ENCODE peak calls at places on chromosomes 7 and 10, in eight cellular contexts. A, H, T, B, I, D, P and Y are unnamed samples. For H3K4me1, the result is how much of the 10 kb centered on the place peaks cover.

GRCh38 chr10:127123626-127124025 is 72.8 kb downstream of the INSYN2A start:
- DNase-seq in A (no peak), H (no peak), T (no peak), B (no peak), I (no peak), D (no peak), P (no peak), Y (no peak)

GRCh38 chr7:90931996-90932912 is 332.0 kb upstream of the FZD1 start:
- DNase-seq in A (no peak), H (no peak), T (no peak), B (no peak), I (no peak), D (no peak), P (no peak), Y (no peak)

GRCh38 chr10:104122273-104123107 is 519 bp downstream of the SFR1 start:
- DNase-seq in A (no peak), H (no peak), T (no peak), B (no peak), I (no peak), D (no peak), P (peak), Y (peak)

GRCh38 chr10:86285136-86285790 is 81.3 kb downstream of the GRID1 start:
- DNase-seq in A (no peak), H (peak), T (peak), B (no peak), I (peak), D (peak), P (no peak), Y (peak)

GRCh38 chr10:73809061-73809818 is 2.2 kb downstream of the NDST2 start:
- DNase-seq in A (no peak), H (no peak), T (no peak), B (no peak), I (no peak), D (no peak), P (no peak), Y (no peak)

GRCh38 chr10:89342219-89342966 is 14.6 kb downstream of the IFIT3 start:
- DNase-seq in A (no peak), H (peak), T (no peak), B (peak), I (no peak), D (peak), P (peak), Y (peak)

GRCh38 chr10:63558132-63558784 is 37.1 kb downstream of the REEP3 start:
- DNase-seq in A (no peak), H (no peak), T (no peak), B (no peak), I (no peak), D (no peak), P (no peak), Y (no peak)

GRCh38 chr10:131839351-131839750 is 61.5 kb upstream of the PPP2R2D start:
- DNase-seq in A (no peak), H (no peak), T (no peak), B (no peak), I (peak), D (peak), P (no peak), Y (peak)

GRCh38 chr7:151342811-151343210 is 1.2 kb downstream of the NUB1 start:
- DNase-seq in A (no peak), H (peak), T (no peak), B (no peak), I (no peak), D (no peak), P (no peak), Y (no peak)

GRCh38 chr10:14873090-14873760 is 5.4 kb upstream of the SUV39H2 start:
- DNase-seq in A (no peak), H (no peak), T (no peak), B (no peak), I (no peak), D (no peak), P (no peak), Y (no peak)

GRCh38 chr10:125260260-125260659 is 99.9 kb upstream of the CTBP2 start:
- DNase-seq in A (no peak), H (no peak), T (peak), B (no peak), I (no peak), D (no peak), P (no peak), Y (no peak)

GRCh38 chr7:23598321-23598720 is 1.1 kb downstream of the CCDC126 start:
- DNase-seq in A (peak), H (no peak), T (peak), B (no peak), I (no peak), D (no peak), P (no peak), Y (no peak)

GRCh38 chr10:3781458-3782098 is 3.4 kb downstream of the KLF6 start:
- DNase-seq in A (no peak), H (no peak), T (peak), B (peak), I (peak), D (peak), P (no peak), Y (peak)

GRCh38 chr10:108410231-108410630 is 1245.7 kb upstream of the SORCS1 start:
- DNase-seq in A (no peak), H (no peak), T (no peak), B (no peak), I (no peak), D (no peak), P (no peak), Y (no peak)

GRCh38 chr7:44057849-44058758 is 7.3 kb downstream of the PGAM2 start:
- DNase-seq in A (no peak), H (no peak), T (no peak), B (no peak), I (peak), D (peak), P (no peak), Y (peak)

GRCh38 chr10:125148576-125148975 is 11.8 kb downstream of the CTBP2 start:
- DNase-seq in A (no peak), H (no peak), T (no peak), B (no peak), I (no peak), D (no peak), P (no peak), Y (no peak)

GRCh38 chr10:114647545-114648138 is 10.4 kb downstream of the ABLIM1 start:
- DNase-seq in A (no peak), H (no peak), T (no peak), B (no peak), I (no peak), D (no peak), P (no peak), Y (no peak)

GRCh38 chr7:140403878-140404564 is at the start of gene RAB19:
- DNase-seq in A (peak), H (no peak), T (peak), B (no peak), I (peak), D (no peak), P (no peak), Y (no peak)

GRCh38 chr7:103752995-103753394 is 236.5 kb downstream of the RELN start:
- DNase-seq in A (peak), H (no peak), T (no peak), B (no peak), I (no peak), D (no peak), P (no peak), Y (no peak)

GRCh38 chr10:71613303-71613777 is 106.2 kb downstream of the C10orf105 start:
- DNase-seq in A (no peak), H (no peak), T (peak), B (peak), I (no peak), D (no peak), P (no peak), Y (no peak)

GRCh38 chr7:113094517-113095249 is 8.1 kb upstream of the GPR85 start:
- DNase-seq in A (no peak), H (no peak), T (no peak), B (no peak), I (no peak), D (no peak), P (no peak), Y (no peak)

GRCh38 chr10:133169173-133169947 is 9.3 kb downstream of the KNDC1 start:
- DNase-seq in A (no peak), H (no peak), T (peak), B (peak), I (no peak), D (peak), P (no peak), Y (no peak)

GRCh38 chr7:16514271-16514670 is 12.4 kb upstream of the LRRC72 start:
- DNase-seq in A (no peak), H (no peak), T (no peak), B (no peak), I (no peak), D (no peak), P (no peak), Y (no peak)

GRCh38 chr7:12052211-12052610 is 158.9 kb upstream of the TMEM106B start:
- DNase-seq in A (no peak), H (no peak), T (no peak), B (no peak), I (no peak), D (no peak), P (no peak), Y (no peak)

GRCh38 chr10:176677-177076 is 41.4 kb downstream of the ZMYND11 start:
- DNase-seq in A (no peak), H (no peak), T (no peak), B (no peak), I (no peak), D (no peak), P (no peak), Y (no peak)

GRCh38 chr10:125023269-125023668 is 81.3 kb downstream of the ZRANB1 start:
- DNase-seq in A (no peak), H (peak), T (no peak), B (peak), I (peak), D (peak), P (no peak), Y (no peak)

GRCh38 chr10:34581871-34582532 is 233.1 kb downstream of the PARD3 start:
- DNase-seq in A (no peak), H (no peak), T (no peak), B (no peak), I (no peak), D (no peak), P (no peak), Y (no peak)

GRCh38 chr10:34578468-34578867 is 236.6 kb downstream of the PARD3 start:
- DNase-seq in A (no peak), H (no peak), T (no peak), B (no peak), I (no peak), D (no peak), P (no peak), Y (no peak)

GRCh38 chr10:34580214-34580613 is 234.9 kb downstream of the PARD3 start:
- DNase-seq in A (no peak), H (no peak), T (no peak), B (no peak), I (no peak), D (no peak), P (peak), Y (no peak)

GRCh38 chr10:34584164-34584563 is 230.9 kb downstream of the PARD3 start:
- DNase-seq in A (no peak), H (no peak), T (no peak), B (no peak), I (no peak), D (no peak), P (no peak), Y (no peak)

GRCh38 chr10:34580643-34581042 is 234.5 kb downstream of the PARD3 start:
- DNase-seq in A (no peak), H (no peak), T (no peak), B (no peak), I (no peak), D (no peak), P (peak), Y (no peak)
- H3K4me1 ChIP-seq in A (under half), H (half or more), T (under half), B (under half), I (under half), D (under half), P (half or more), Y (under half)

DNA sequence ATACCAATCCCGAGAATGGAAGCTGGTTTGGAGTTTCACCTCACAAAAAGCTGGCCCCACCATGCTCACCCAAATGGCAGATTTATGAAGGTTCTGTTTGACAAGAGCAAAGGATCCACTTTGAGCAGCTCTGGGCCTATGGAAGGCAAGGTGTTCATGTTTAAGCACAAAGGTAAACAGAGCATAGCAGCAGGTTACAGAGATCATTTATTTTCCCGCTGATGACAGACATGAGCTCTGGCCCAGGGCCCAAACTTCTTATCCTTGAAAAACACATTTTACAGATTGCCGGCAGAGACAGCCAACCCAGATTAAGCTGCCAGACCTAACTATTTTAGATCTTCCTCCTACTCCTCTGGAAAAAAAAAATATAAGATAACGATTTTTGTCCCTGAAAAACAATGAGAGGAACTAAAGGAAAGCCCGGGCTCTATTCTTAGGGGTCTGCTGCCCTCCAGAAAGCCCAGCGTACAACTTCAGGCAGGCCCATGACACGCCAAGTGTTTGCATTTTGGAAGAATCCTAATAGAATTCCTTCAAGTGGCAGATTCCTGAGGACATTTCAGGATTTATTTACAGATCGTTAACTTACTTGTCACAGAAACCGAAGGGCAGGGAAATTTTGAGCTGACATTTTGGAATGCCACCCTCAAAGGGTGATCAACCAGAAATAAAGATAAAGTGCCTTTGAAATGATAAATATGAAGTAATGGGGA is 40.0 kb downstream of the SYPL1 start:
- DNase-seq in A (peak), H (peak), T (peak), B (no peak), I (no peak), D (no peak), P (no peak), Y (no peak)
- H3K4me1 ChIP-seq in A (under half), H (under half), T (under half), B (under half), I (under half), D (half or more), P (under half), Y (under half)

GRCh38 chr10:102773986-102774385 is 30.2 kb downstream of the WBP1L start:
- DNase-seq in A (no peak), H (no peak), T (no peak), B (peak), I (no peak), D (no peak), P (no peak), Y (peak)
- H3K4me1 ChIP-seq in A (half or more), H (under half), T (under half), B (under half), I (half or more), D (half or more), P (under half), Y (half or more)

DNA sequence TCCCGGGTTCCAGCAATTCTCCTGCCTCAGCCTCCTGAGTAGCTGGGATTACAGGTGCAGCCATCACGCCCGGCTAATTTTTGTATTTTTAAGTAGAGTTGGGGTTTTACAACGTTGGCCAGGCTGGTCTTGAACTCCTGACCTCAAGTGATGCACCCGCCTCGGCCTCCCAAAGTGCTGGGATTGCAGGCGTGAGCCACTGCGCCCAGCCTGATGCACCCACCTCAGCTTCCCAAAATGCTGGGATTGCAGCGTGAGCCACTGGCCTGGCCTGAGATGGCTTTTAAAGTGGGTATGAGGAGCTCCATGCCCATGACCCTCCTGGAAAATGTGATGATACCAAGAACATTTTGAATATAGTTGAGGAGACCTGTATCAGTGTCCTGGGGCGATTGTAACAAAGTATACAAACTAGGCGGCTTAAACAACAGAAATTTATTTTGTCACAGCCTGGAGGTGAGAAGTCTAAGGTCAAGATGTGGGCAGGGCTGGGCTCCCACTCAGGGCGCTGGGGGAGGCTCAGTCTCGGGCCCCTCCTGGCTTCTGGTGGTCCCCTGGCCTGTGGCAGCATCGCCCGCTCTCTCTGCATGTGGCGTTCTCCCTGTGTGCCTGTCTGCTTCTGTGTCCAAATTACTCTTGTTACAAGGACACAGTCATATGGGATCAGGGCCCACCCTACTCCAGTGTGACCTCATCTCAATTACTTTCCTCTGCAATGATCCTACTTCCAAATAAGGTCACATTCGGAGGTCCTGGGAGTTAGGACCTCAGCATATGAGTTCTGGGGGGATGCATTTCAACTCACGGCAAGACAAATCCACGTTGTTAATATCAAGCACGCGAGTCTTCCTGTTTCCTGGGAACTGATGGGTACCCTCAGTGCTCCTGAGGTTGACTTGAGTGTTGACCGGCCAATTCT is 108.8 kb downstream of the ACTR3B start:
- DNase-seq in A (no peak), H (no peak), T (no peak), B (no peak), I (no peak), D (no peak), P (no peak), Y (no peak)
- H3K4me1 ChIP-seq in A (under half), H (under half), T (under half), B (under half), I (under half), D (under half), P (under half), Y (under half)

DNA sequence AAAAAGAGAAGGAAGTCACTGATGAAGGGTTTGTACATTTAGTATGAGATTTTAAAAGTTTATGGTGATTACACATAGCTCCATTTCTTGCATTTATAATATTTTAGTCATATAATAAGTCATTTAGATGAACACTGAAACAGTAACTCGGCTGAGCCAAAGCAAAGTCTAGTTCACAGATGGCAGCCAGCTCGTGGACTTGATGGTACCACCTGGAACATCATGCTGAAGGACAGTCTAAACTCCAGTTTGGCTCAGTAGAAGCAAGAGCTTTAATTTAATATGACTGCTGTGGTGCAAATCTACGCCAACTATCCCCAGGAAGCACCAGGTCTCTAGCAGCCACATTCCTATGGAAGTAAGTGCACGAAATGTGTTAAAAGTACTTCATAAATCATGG is 16.4 kb downstream of the SRI start:
- DNase-seq in A (no peak), H (no peak), T (no peak), B (no peak), I (no peak), D (no peak), P (no peak), Y (no peak)
- H3K4me1 ChIP-seq in A (under half), H (under half), T (under half), B (under half), I (under half), D (under half), P (under half), Y (under half)

GRCh38 chr7:28104811-28105210 is 75.8 kb downstream of the JAZF1 start:
- DNase-seq in A (no peak), H (no peak), T (no peak), B (no peak), I (no peak), D (no peak), P (no peak), Y (no peak)
- H3K4me1 ChIP-seq in A (under half), H (under half), T (under half), B (under half), I (under half), D (half or more), P (under half), Y (under half)

DNA sequence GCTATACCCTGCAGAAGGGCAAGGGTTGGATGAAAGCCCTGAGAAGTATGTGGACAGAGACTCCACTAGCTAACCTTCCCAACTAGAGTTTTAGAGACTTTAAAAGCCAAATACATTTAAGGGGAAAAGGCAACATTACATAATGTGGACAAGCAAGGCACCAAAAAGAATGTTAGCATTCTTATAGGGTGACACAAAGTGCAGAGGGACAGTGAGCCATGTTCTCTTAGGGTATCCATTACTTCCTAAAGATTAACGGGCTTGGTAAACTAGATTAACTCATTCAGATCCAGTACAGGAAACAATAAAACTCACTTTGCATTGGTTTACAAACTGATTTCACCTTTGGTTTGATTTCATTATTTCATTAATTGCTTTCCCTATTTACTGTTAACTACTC is 85.1 kb upstream of the INHBA start:
- DNase-seq in A (no peak), H (no peak), T (no peak), B (no peak), I (no peak), D (no peak), P (no peak), Y (no peak)
- H3K4me1 ChIP-seq in A (under half), H (under half), T (under half), B (under half), I (under half), D (under half), P (under half), Y (under half)